ENCODE peak calls at places on chromosomes 16 and 17, in five cellular contexts. One of them, this sample, is unnamed.

GRCh38 chr16:8998114-8998513 is 34.4 kb upstream of the USP7 start:
- DNase-seq in stomach: no peak
- DNase-seq in foreskin keratinocyte: peak; percentile 27
- DNase-seq in K562: no peak
- DNase-seq in left ventricle myocardium inferior: no peak
- DNase-seq in this sample: peak; percentile 21

GRCh38 chr17:61064087-61064951 is 335.3 kb upstream of the TBX2 start:
- DNase-seq in stomach: no peak
- DNase-seq in foreskin keratinocyte: no peak
- DNase-seq in K562: no peak
- DNase-seq in left ventricle myocardium inferior: no peak
- DNase-seq in this sample: no peak

GRCh38 chr16:11094075-11094593 is 149.8 kb downstream of the CLEC16A start:
- DNase-seq in stomach: no peak
- DNase-seq in foreskin keratinocyte: peak; percentile 60
- DNase-seq in K562: peak; percentile 80
- DNase-seq in left ventricle myocardium inferior: no peak
- DNase-seq in this sample: peak; percentile 44

GRCh38 chr16:84446086-84446485 is 58.4 kb downstream of the MEAK7 start:
- DNase-seq in stomach: no peak
- DNase-seq in foreskin keratinocyte: no peak
- DNase-seq in K562: no peak
- DNase-seq in left ventricle myocardium inferior: no peak
- DNase-seq in this sample: no peak

GRCh38 chr16:80023865-80024264 is 423.3 kb upstream of the MAF start:
- DNase-seq in stomach: no peak
- DNase-seq in foreskin keratinocyte: no peak
- DNase-seq in K562: no peak
- DNase-seq in left ventricle myocardium inferior: no peak
- DNase-seq in this sample: no peak

GRCh38 chr16:50407351-50407750 is 38.6 kb upstream of the BRD7 start:
- DNase-seq in stomach: no peak
- DNase-seq in foreskin keratinocyte: no peak
- DNase-seq in K562: no peak
- DNase-seq in left ventricle myocardium inferior: no peak
- DNase-seq in this sample: no peak

GRCh38 chr17:29294580-29294900 is 592 bp upstream of the NUFIP2 start:
- DNase-seq in stomach: no peak
- DNase-seq in foreskin keratinocyte: no peak
- DNase-seq in K562: no peak
- DNase-seq in left ventricle myocardium inferior: no peak
- DNase-seq in this sample: no peak

GRCh38 chr17:28147026-28147425 is 104.5 kb downstream of the NLK start:
- DNase-seq in stomach: no peak
- DNase-seq in foreskin keratinocyte: no peak
- DNase-seq in K562: no peak
- DNase-seq in left ventricle myocardium inferior: no peak
- DNase-seq in this sample: no peak

GRCh38 chr17:67837965-67838364 is 12.7 kb downstream of the BPTF start:
- DNase-seq in stomach: no peak
- DNase-seq in foreskin keratinocyte: no peak
- DNase-seq in K562: no peak
- DNase-seq in left ventricle myocardium inferior: no peak
- DNase-seq in this sample: no peak

GRCh38 chr16:69763557-69763942 is 1.4 kb downstream of the WWP2 start:
- DNase-seq in stomach: no peak
- DNase-seq in foreskin keratinocyte: no peak
- DNase-seq in K562: no peak
- DNase-seq in left ventricle myocardium inferior: no peak
- DNase-seq in this sample: no peak

GRCh38 chr16:80664798-80665197 is 124.0 kb downstream of the DYNLRB2 start:
- DNase-seq in stomach: no peak
- DNase-seq in foreskin keratinocyte: peak; percentile 51
- DNase-seq in K562: no peak
- DNase-seq in left ventricle myocardium inferior: no peak
- DNase-seq in this sample: no peak

GRCh38 chr17:13568746-13569739 is 32.7 kb downstream of the HS3ST3A1 start:
- DNase-seq in stomach: no peak
- DNase-seq in foreskin keratinocyte: no peak
- DNase-seq in K562: no peak
- DNase-seq in left ventricle myocardium inferior: no peak
- DNase-seq in this sample: no peak

GRCh38 chr16:4674926-4675530 is 18.3 kb upstream of the NUDT16L1 start:
- DNase-seq in stomach: no peak
- DNase-seq in foreskin keratinocyte: peak; percentile 23
- DNase-seq in K562: no peak
- DNase-seq in left ventricle myocardium inferior: no peak
- DNase-seq in this sample: no peak

GRCh38 chr17:8140058-8140412 is 12.2 kb downstream of the PER1 start:
- DNase-seq in stomach: no peak
- DNase-seq in foreskin keratinocyte: no peak
- DNase-seq in K562: no peak
- DNase-seq in left ventricle myocardium inferior: no peak
- DNase-seq in this sample: no peak

GRCh38 chr16:86142801-86143236 is 243.9 kb downstream of the IRF8 start:
- DNase-seq in stomach: no peak
- DNase-seq in foreskin keratinocyte: no peak
- DNase-seq in K562: no peak
- DNase-seq in left ventricle myocardium inferior: no peak
- DNase-seq in this sample: no peak

GRCh38 chr17:32746698-32747097 is 130.2 kb downstream of the MYO1D start:
- DNase-seq in stomach: no peak
- DNase-seq in foreskin keratinocyte: peak; percentile 35
- DNase-seq in K562: no peak
- DNase-seq in left ventricle myocardium inferior: no peak
- DNase-seq in this sample: peak; percentile 3

GRCh38 chr17:50266384-50267073 is 7.7 kb upstream of the TMEM92 start:
- DNase-seq in stomach: peak; percentile 88
- DNase-seq in foreskin keratinocyte: no peak
- DNase-seq in K562: peak; percentile 9
- DNase-seq in left ventricle myocardium inferior: no peak
- DNase-seq in this sample: no peak

GRCh38 chr16:19555938-19556778 is 655 bp downstream of the VPS35L start:
- DNase-seq in stomach: no peak
- DNase-seq in foreskin keratinocyte: peak; percentile 13
- DNase-seq in K562: peak; percentile 72
- DNase-seq in left ventricle myocardium inferior: no peak
- DNase-seq in this sample: no peak

GRCh38 chr16:49493836-49494235 is 120.2 kb downstream of the C16orf78 start:
- DNase-seq in stomach: no peak
- DNase-seq in foreskin keratinocyte: no peak
- DNase-seq in K562: no peak
- DNase-seq in left ventricle myocardium inferior: no peak
- DNase-seq in this sample: no peak

GRCh38 chr16:23979426-23979825 is 143.6 kb downstream of the PRKCB start:
- DNase-seq in stomach: no peak
- DNase-seq in foreskin keratinocyte: no peak
- DNase-seq in K562: no peak
- DNase-seq in left ventricle myocardium inferior: no peak
- DNase-seq in this sample: no peak

GRCh38 chr16:11877374-11877773 is 26.0 kb upstream of the RSL1D1 start:
- DNase-seq in stomach: no peak
- DNase-seq in foreskin keratinocyte: no peak
- DNase-seq in K562: no peak
- DNase-seq in left ventricle myocardium inferior: no peak
- DNase-seq in this sample: no peak

GRCh38 chr17:46061435-46061834 is 62.4 kb downstream of the STH start:
- DNase-seq in stomach: no peak
- DNase-seq in foreskin keratinocyte: no peak
- DNase-seq in K562: peak; percentile 35
- DNase-seq in left ventricle myocardium inferior: no peak
- DNase-seq in this sample: no peak

GRCh38 chr16:64983983-64984382 is 137.9 kb downstream of the CDH11 start:
- DNase-seq in stomach: no peak
- DNase-seq in foreskin keratinocyte: peak; percentile 37
- DNase-seq in K562: peak; percentile 11
- DNase-seq in left ventricle myocardium inferior: no peak
- DNase-seq in this sample: peak; percentile 8
- TF ChIP-seq CTCF in stomach: peak; percentile 21
- TF ChIP-seq CTCF in foreskin keratinocyte: peak; percentile 63
- TF ChIP-seq CTCF in K562: no peak
- TF ChIP-seq CTCF in left ventricle myocardium inferior: peak; percentile 59
- TF ChIP-seq CTCF in this sample: no peak

GRCh38 chr17:3635474-3636153 is 436 bp downstream of the SHPK start:
- DNase-seq in stomach: no peak
- DNase-seq in foreskin keratinocyte: no peak
- DNase-seq in K562: no peak
- DNase-seq in left ventricle myocardium inferior: no peak
- DNase-seq in this sample: peak; percentile 24
- H3K27ac ChIP-seq in stomach: peak overlapping the region; percentile 98
- H3K27ac ChIP-seq in foreskin keratinocyte: peak overlapping the region; percentile 98
- H3K27ac ChIP-seq in K562: peak overlapping the region; percentile 21
- H3K27ac ChIP-seq in left ventricle myocardium inferior: peak overlapping the region; percentile 98
- H3K27ac ChIP-seq in this sample: peak overlapping the region; percentile 97

GRCh38 chr17:163514-164103 is 17.8 kb downstream of the DOC2B start:
- DNase-seq in stomach: no peak
- DNase-seq in foreskin keratinocyte: no peak
- DNase-seq in K562: peak; percentile 25
- DNase-seq in left ventricle myocardium inferior: no peak
- DNase-seq in this sample: peak; percentile 28
- TF ChIP-seq CTCF in stomach: no peak
- TF ChIP-seq CTCF in foreskin keratinocyte: peak; percentile 43
- TF ChIP-seq CTCF in K562: peak; percentile 39
- TF ChIP-seq CTCF in left ventricle myocardium inferior: no peak
- TF ChIP-seq CTCF in this sample: peak; percentile 47

DNA sequence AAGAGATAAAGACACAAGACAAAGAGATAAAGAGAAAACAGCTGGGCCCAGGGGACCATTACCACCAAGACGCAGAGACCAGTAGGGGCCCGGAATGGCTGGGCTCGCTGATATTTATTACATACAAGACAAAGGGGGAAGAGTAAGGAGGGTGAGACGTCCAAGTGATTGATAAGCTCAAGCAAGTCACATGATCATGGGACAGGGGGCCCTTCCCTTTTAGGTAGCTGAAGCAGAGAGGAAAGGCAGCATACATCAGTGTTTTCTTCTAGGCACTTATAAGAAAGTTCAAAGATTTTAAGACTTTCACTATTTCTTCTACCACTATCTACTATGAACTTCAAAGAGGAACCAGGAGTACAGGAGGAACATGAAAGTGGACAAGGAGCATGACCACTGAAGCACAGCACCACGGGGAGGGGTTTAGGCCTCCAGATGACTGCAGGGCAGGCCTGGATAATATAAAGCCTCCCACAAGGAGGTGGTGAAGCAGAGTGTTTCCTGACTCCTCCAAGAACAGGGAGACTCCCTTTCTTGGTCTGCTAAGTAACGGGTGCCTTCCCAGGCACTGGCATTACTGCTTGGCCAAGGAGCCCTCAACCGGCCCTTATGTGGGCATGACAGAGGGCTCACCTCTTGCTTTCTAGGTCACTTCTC is 63.9 kb upstream of the ARL4D start:
- DNase-seq in stomach: no peak
- DNase-seq in foreskin keratinocyte: no peak
- DNase-seq in K562: no peak
- DNase-seq in left ventricle myocardium inferior: no peak
- DNase-seq in this sample: no peak
- H3K27ac ChIP-seq in stomach: peak overlapping the region; percentile 74
- H3K27ac ChIP-seq in foreskin keratinocyte: no peak overlapping the region
- H3K27ac ChIP-seq in K562: no peak overlapping the region
- H3K27ac ChIP-seq in left ventricle myocardium inferior: peak overlapping the region; percentile 38
- H3K27ac ChIP-seq in this sample: no peak overlapping the region

This sample was measured in RWPE1.